ENCODE peak calls at places on chromosomes 6 and 20, in seven cellular contexts. B is neural progenitor cell, D is testis, H is heart right ventricle, W is astrocyte, G is cardiac fibroblast, T is WERI-Rb-1. Q is an unnamed sample.

GRCh38 chr6:77457720-77458349 is 5.5 kb downstream of the HTR1B start:
- DNase-seq in D (peak), W (peak), G (peak), H (peak), B (peak), T (peak), Q (peak)

GRCh38 chr6:148746363-148747144 is at the start of gene UST:
- DNase-seq in W (peak), B (peak), T (peak), D (peak), H (peak), G (peak), Q (no peak)

GRCh38 chr6:14763139-14763538 is 482.7 kb upstream of the JARID2 start:
- DNase-seq in D (no peak), W (peak), G (peak), B (no peak), T (no peak), H (no peak), Q (peak)

GRCh38 chr20:59864726-59865125 is 68.7 kb downstream of the SYCP2 start:
- DNase-seq in D (no peak), W (no peak), H (no peak), G (no peak), T (no peak), B (no peak), Q (no peak)

GRCh38 chr20:33119725-33120720 is 40.6 kb downstream of the BPIFB4 start:
- DNase-seq in H (no peak), G (peak), T (no peak), B (no peak), W (no peak), D (no peak), Q (no peak)

GRCh38 chr6:24274441-24275083 is 83.3 kb downstream of the DCDC2 start:
- DNase-seq in D (no peak), G (peak), H (no peak), W (peak), B (peak), T (no peak), Q (no peak)

GRCh38 chr20:47373206-47373722 is 16.8 kb upstream of the ZMYND8 start:
- DNase-seq in G (no peak), D (no peak), W (no peak), T (no peak), H (no peak), B (no peak), Q (no peak)

GRCh38 chr6:168851460-168852103 is 402.1 kb downstream of the THBS2 start:
- DNase-seq in D (no peak), W (no peak), T (no peak), G (peak), H (no peak), B (no peak), Q (no peak)

GRCh38 chr6:134446228-134446848 is 128.4 kb upstream of the SGK1 start:
- DNase-seq in G (peak), B (no peak), W (peak), H (no peak), T (peak), D (no peak), Q (peak)

GRCh38 chr20:43558412-43559146 is at the start of gene SGK2:
- DNase-seq in W (peak), D (peak), H (no peak), G (peak), T (no peak), B (no peak), Q (no peak)

GRCh38 chr6:90066715-90067114 is 172.4 kb downstream of the GJA10 start:
- DNase-seq in H (no peak), D (no peak), B (no peak), G (no peak), W (no peak), T (no peak), Q (no peak)

GRCh38 chr6:44386929-44387345 is 569 bp upstream of the CDC5L start:
- DNase-seq in G (peak), H (no peak), W (peak), B (no peak), D (no peak), T (no peak), Q (peak)

GRCh38 chr6:169738204-169738971 is 13.0 kb downstream of the DYNLT2 start:
- DNase-seq in D (no peak), W (no peak), H (no peak), B (no peak), T (peak), G (peak), Q (no peak)

GRCh38 chr6:37289931-37290330 is 32.0 kb upstream of the TMEM217 start:
- DNase-seq in D (no peak), G (no peak), H (no peak), T (no peak), B (no peak), W (no peak), Q (no peak)

GRCh38 chr6:43798688-43799444 is 28.9 kb downstream of the VEGFA start:
- DNase-seq in T (peak), B (no peak), W (peak), D (peak), H (peak), G (peak), Q (peak)

GRCh38 chr6:144173971-144174370 is 23.7 kb downstream of the STX11 start:
- DNase-seq in T (no peak), G (no peak), D (no peak), W (no peak), H (no peak), B (no peak), Q (no peak)

GRCh38 chr6:130019796-130020105 is 1.4 kb downstream of the L3MBTL3 start:
- DNase-seq in W (no peak), G (no peak), B (no peak), H (no peak), D (no peak), T (no peak), Q (no peak)

GRCh38 chr6:166619912-166620311 is 7.1 kb downstream of the RPS6KA2 start:
- DNase-seq in W (peak), T (no peak), H (peak), B (no peak), G (peak), D (no peak), Q (peak)

GRCh38 chr20:34420975-34421374 is 57.9 kb downstream of the ITCH start:
- DNase-seq in D (no peak), G (no peak), B (no peak), W (no peak), T (no peak), H (no peak), Q (no peak)

GRCh38 chr20:34412453-34412852 is 49.4 kb downstream of the ITCH start:
- DNase-seq in G (no peak), D (no peak), W (no peak), T (no peak), H (no peak), B (no peak), Q (no peak)

GRCh38 chr20:34420146-34420545 is 57.1 kb downstream of the ITCH start:
- DNase-seq in W (no peak), B (no peak), G (no peak), D (no peak), H (no peak), T (no peak), Q (no peak)

GRCh38 chr20:34410331-34410730 is 47.3 kb downstream of the ITCH start:
- DNase-seq in B (no peak), T (no peak), D (peak), H (no peak), W (no peak), G (no peak), Q (no peak)

DNA sequence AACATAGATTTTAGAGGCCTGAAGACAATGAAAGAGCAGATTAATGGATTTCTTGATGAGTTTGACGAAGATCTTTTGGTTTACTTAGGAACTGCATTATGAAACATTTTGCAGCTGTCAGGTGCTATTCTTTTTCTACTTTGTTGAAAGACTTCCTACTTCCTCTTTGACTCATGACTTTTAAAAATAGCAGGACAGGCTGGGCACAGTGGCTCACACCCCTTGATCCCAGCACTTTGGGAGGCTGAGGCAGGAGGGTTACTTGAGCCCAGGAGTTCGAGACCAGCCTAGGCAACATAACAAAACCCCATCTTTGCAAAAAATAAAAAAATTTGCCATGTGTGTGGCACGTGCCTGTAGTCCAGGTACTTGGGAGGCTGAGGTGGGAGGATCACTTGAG is 52.0 kb downstream of the ITCH start:
- DNase-seq in T (no peak), B (no peak), G (peak), W (no peak), D (no peak), H (no peak), Q (no peak)
- H3K4me3 ChIP-seq in T (no peak), B (no peak), G (no peak), W (no peak), D (no peak), H (no peak), Q (no peak)

DNA sequence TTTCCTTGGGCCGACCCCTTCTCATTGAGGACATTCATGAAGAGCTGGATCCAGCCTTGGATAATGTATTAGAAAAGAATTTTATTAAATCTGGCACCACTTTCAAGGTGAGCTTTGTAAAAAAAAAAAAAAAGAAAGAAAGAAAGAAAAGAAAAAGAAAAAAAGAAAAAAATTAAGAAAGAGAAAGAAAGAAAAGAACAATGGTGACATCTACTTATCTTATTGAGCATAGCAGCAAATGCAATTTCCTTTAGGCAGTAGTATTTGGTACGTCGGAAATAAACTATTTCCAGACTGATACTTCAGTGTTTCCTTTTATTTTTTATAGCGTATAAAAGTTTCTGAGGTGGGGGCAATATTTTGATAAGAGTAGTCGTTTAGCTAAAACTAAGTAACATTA is 119.0 kb upstream of the GLP1R start:
- DNase-seq in T (no peak), G (no peak), D (no peak), H (no peak), B (no peak), W (no peak), Q (no peak)
- TF ChIP-seq CTCF in T (no peak), G (no peak), D (no peak), H (no peak), B (no peak), W (no peak), Q (no peak)

DNA sequence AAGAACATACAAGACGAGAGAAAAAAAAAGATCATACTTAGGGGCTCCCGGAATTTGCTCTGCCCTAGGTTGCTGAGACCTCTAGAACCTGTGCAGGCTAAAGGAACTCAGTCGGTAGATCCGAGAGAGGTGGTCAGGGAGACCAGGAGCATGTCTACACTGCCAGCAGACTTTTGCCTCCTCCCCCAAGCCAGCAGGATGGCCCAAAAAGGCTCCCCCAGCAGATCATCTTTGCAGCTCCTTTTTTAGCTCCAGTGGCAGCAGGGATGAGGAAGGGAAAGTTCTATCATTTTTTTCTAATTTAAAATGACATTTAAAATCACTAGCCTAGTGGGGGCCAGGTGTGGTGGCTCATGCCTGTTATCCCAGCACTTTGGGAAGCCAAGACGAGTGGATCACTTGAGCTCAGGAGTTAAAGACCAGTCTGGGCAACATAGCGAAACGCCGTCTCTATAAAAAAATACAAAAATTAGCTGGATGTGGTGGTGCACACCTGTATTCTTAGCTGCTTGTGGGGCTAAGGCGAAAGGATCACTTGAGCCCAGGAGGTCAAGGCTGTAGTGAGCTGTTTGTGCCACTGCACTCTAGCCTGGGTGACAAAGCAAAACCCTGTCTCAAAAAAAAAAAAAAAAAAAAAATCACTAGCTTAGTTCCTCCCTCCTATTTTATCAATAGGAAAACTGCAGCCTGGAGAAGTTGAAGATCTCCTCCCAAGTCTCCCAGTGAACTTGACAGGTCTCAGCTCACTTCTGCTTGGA is 69.3 kb upstream of the MYL9 start:
- DNase-seq in H (no peak), D (no peak), T (no peak), G (no peak), B (no peak), W (no peak), Q (no peak)
- H3K4me3 ChIP-seq in H (peak), D (no peak), T (no peak), G (no peak), B (no peak), W (no peak), Q (no peak)

GRCh38 chr6:154602708-154603107 is 92.2 kb upstream of the CNKSR3 start:
- DNase-seq in T (no peak), B (no peak), D (no peak), G (no peak), W (peak), H (no peak), Q (no peak)
- TF ChIP-seq CTCF in T (no peak), B (no peak), D (no peak), G (no peak), W (no peak), H (no peak), Q (no peak)

GRCh38 chr6:42009844-42010184 is 40.5 kb upstream of the TAF8 start:
- DNase-seq in T (no peak), D (no peak), W (no peak), G (no peak), H (no peak), B (no peak), Q (no peak)

GRCh38 chr6:42010909-42011308 is 39.4 kb upstream of the TAF8 start:
- DNase-seq in W (no peak), B (no peak), T (no peak), H (no peak), G (no peak), D (no peak), Q (no peak)

GRCh38 chr6:42012501-42013133 is 37.7 kb upstream of the TAF8 start:
- DNase-seq in H (no peak), T (no peak), W (no peak), D (no peak), G (peak), B (no peak), Q (no peak)

GRCh38 chr6:42010185-42010872 is 40.0 kb upstream of the TAF8 start:
- DNase-seq in T (peak), W (no peak), H (no peak), D (no peak), B (peak), G (peak), Q (no peak)

DNA sequence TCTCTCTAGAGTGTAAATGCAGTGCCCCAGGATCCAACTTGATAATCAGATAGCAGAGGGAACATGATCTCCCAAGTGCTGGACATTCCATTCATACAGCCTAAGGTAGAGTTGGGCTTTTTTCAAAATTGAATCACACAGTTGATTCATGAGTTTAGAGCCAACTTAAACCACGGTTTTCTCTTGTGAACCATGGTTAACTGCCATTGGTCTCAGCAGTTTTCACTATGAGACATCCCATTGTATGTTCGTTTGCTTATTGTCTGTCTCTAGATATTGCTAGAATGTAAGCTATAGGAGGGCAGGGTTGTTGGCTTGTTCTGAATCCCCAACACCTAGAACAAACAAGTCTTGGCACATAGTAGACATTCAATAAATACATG is 37.2 kb upstream of the TAF8 start:
- DNase-seq in D (no peak), B (no peak), H (no peak), W (peak), T (no peak), G (peak), Q (no peak)
- H3K4me3 ChIP-seq in D (no peak), B (no peak), H (no peak), W (no peak), T (no peak), G (no peak), Q (no peak)

DNA sequence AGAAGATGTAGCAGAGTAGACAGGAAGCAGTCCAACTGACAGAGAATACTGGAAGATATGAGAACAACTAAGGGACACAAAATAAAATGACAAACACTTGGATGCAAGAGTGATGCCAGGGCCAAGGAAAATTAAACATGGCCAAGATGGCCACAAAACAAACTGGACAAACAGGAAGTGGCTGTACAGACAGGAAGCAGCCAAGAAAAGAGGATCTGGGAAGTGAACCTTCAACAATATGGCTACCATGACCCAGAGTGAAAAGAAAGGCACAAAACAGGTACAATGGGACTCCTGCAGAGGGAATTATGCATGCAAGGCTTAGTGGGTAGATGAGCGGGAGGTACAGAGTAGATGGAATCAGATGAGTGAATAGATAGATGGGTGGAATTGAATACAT is 29.1 kb downstream of the HLA-DPB1 start:
- DNase-seq in W (no peak), B (no peak), H (no peak), D (no peak), G (no peak), T (no peak), Q (no peak)
- TF ChIP-seq CTCF in W (no peak), B (no peak), H (no peak), D (no peak), G (no peak), T (no peak), Q (no peak)

GRCh38 chr6:66103954-66104353 is 396.9 kb upstream of the EYS start:
- DNase-seq in B (no peak), T (no peak), D (no peak), H (no peak), W (no peak), G (no peak), Q (no peak)

GRCh38 chr6:66103354-66103753 is 396.3 kb upstream of the EYS start:
- DNase-seq in W (no peak), T (no peak), H (no peak), B (no peak), G (no peak), D (no peak), Q (no peak)
- H3K4me3 ChIP-seq in W (no peak), T (no peak), H (no peak), B (no peak), G (no peak), D (no peak), Q (no peak)

GRCh38 chr6:41958022-41958856 is 16.6 kb upstream of the CCND3 start:
- DNase-seq in H (no peak), W (no peak), D (no peak), B (no peak), G (no peak), T (no peak), Q (no peak)

GRCh38 chr6:41955412-41955811 is 13.8 kb upstream of the CCND3 start:
- DNase-seq in T (no peak), W (no peak), H (no peak), G (no peak), B (no peak), D (no peak), Q (no peak)

GRCh38 chr6:41957117-41957516 is 15.5 kb upstream of the CCND3 start:
- DNase-seq in B (no peak), G (no peak), T (no peak), D (no peak), H (no peak), W (no peak), Q (no peak)

GRCh38 chr6:41960026-41960425 is 18.4 kb upstream of the CCND3 start:
- DNase-seq in B (no peak), W (no peak), T (no peak), H (no peak), D (no peak), G (no peak), Q (no peak)

GRCh38 chr6:41954668-41955067 is 13.1 kb upstream of the CCND3 start:
- DNase-seq in G (no peak), H (no peak), D (no peak), B (no peak), W (no peak), T (no peak), Q (no peak)
- TF ChIP-seq CTCF in G (no peak), H (no peak), D (no peak), B (no peak), W (no peak), T (no peak), Q (no peak)

DNA sequence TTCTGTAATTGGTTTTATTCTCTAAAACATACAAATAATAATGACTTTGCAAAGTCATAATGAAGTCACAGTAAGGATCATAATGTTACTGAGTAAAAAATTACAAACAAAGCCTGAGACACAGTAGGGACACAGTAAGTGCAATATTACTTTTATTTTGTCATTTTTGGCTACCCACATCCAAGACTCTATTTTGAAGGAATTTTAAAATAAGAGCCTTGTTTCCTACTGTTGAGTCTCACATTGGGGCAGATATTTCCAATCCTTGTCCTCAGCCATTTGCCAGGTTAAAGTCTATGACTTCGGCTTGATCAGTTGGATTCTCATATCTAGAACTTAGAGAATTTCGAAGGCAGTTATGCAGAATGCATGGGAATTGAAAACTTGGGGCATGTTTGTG is 10.8 kb upstream of the RHAG start:
- DNase-seq in D (no peak), H (no peak), B (no peak), W (no peak), G (no peak), T (no peak), Q (no peak)
- H3K4me3 ChIP-seq in D (no peak), H (no peak), B (no peak), W (no peak), G (no peak), T (no peak), Q (no peak)

Q was measured in retinal pigment epithelial cell.